ENCODE peak calls at places on chromosomes 12 and 14, in eight cellular contexts. N is left ventricle myocardium inferior, H is right atrium auricular region, Z is HL-60, D is aorta, M is GM23338, B is cardiac muscle cell, J is lung. O is an unnamed sample.

GRCh38 chr14:58245562-58245961 is 919 bp downstream of the PSMA3 start:
- DNase-seq in Z (no peak), B (no peak), N (no peak), M (no peak), D (no peak), H (no peak), J (no peak), O (peak)

GRCh38 chr14:69852897-69853296 is 26.3 kb upstream of the SMOC1 start:
- DNase-seq in Z (no peak), M (no peak), H (no peak), B (no peak), D (no peak), N (no peak), J (no peak), O (no peak)

GRCh38 chr12:16417058-16417457 is 69.6 kb downstream of the MGST1 start:
- DNase-seq in D (no peak), H (no peak), M (peak), B (no peak), J (no peak), N (no peak), Z (no peak), O (no peak)

GRCh38 chr12:104718581-104718980 is 239.5 kb downstream of the SLC41A2 start:
- DNase-seq in D (no peak), J (peak), N (no peak), H (no peak), M (no peak), B (no peak), Z (no peak), O (no peak)

GRCh38 chr12:124869011-124869665 is 5.5 kb upstream of the SCARB1 start:
- DNase-seq in J (no peak), M (peak), D (peak), H (no peak), N (peak), B (no peak), Z (peak), O (no peak)

GRCh38 chr12:116955382-116956021 is 44.8 kb downstream of the FBXW8 start:
- DNase-seq in H (no peak), B (no peak), J (peak), M (peak), N (no peak), Z (peak), D (no peak), O (no peak)

GRCh38 chr14:75989134-75989533 is 3.6 kb downstream of the IFT43 start:
- DNase-seq in M (no peak), J (no peak), Z (no peak), D (peak), N (no peak), B (no peak), H (peak), O (no peak)

GRCh38 chr12:103908877-103909276 is 21.3 kb upstream of the HSP90B1 start:
- DNase-seq in M (peak), B (peak), N (no peak), H (no peak), Z (no peak), J (no peak), D (no peak), O (peak)

GRCh38 chr12:117854339-117855012 is 114.3 kb downstream of the KSR2 start:
- DNase-seq in D (no peak), J (peak), M (peak), H (no peak), B (peak), Z (peak), N (no peak), O (no peak)

GRCh38 chr12:11829764-11830194 is 180.3 kb downstream of the ETV6 start:
- DNase-seq in J (no peak), Z (no peak), H (no peak), D (no peak), M (no peak), B (peak), N (no peak), O (no peak)
- H3K27ac ChIP-seq in J (peak), Z (peak), H (peak), D (peak), M (peak), B (peak), N (peak), O (no peak)

DNA sequence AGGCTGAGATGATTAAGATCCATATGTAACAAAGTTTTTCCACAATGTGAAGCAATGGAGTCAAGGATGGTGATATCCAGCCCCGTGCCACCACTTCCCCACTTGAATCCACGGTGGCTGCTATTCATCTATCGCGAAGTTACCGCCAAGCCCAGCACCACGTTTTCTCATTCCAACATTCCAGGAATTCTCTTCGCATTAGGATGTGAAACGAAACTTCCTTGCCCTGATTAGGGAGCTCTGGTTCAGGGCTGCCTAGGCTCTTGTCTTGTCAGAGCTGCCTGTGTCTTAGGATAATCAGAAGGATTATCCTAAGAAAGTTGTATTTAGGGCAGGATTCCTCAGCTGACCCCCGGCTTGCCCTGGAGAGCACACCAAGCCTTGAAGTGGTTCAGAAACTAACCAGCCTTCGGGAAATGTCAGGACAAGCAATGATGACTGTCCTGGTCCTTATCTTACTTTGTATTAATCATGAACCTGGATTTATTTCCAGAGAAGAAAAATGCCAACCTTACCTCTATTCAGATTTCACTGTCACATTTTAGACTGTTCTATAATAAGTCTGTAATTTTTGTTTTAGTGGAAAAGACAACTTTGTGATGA is 114.8 kb upstream of the PCED1B start:
- DNase-seq in B (peak), M (peak), J (no peak), H (no peak), D (no peak), N (no peak), Z (no peak), O (peak)
- H3K4me3 ChIP-seq in B (no peak), M (no peak), J (no peak), H (no peak), D (peak), N (peak), Z (no peak), O (no peak)

GRCh38 chr14:91399868-91400640 is 17.6 kb downstream of the CCDC88C start:
- DNase-seq in B (no peak), M (peak), J (no peak), N (no peak), D (no peak), Z (peak), H (no peak), O (no peak)

GRCh38 chr14:91398707-91399106 is 18.9 kb downstream of the CCDC88C start:
- DNase-seq in Z (no peak), B (no peak), J (no peak), N (no peak), H (no peak), M (no peak), D (no peak), O (no peak)

GRCh38 chr14:91396959-91397815 is 20.4 kb downstream of the CCDC88C start:
- DNase-seq in J (peak), M (peak), Z (peak), B (no peak), N (no peak), H (no peak), D (no peak), O (no peak)

GRCh38 chr14:91395998-91396660 is 21.5 kb downstream of the CCDC88C start:
- DNase-seq in Z (peak), J (no peak), B (no peak), N (no peak), D (no peak), H (no peak), M (peak), O (no peak)

GRCh38 chr14:91398192-91398591 is 19.4 kb downstream of the CCDC88C start:
- DNase-seq in J (no peak), H (no peak), N (no peak), M (no peak), B (no peak), D (no peak), Z (peak), O (no peak)
- H3K27ac ChIP-seq in J (peak), H (no peak), N (no peak), M (peak), B (no peak), D (no peak), Z (peak), O (no peak)

GRCh38 chr14:68106456-68106855 is 286.9 kb downstream of the RAD51B start:
- DNase-seq in N (no peak), D (no peak), M (no peak), B (no peak), J (no peak), Z (no peak), H (no peak), O (no peak)
- H3K4me3 ChIP-seq in N (no peak), D (no peak), M (no peak), B (no peak), J (no peak), Z (no peak), H (no peak), O (no peak)

GRCh38 chr12:13195244-13195643 is 1.3 kb upstream of the EMP1 start:
- DNase-seq in D (no peak), Z (no peak), H (no peak), N (no peak), B (no peak), J (no peak), M (no peak), O (no peak)
- H3K27ac ChIP-seq in D (no peak), Z (no peak), H (peak), N (peak), B (no peak), J (peak), M (no peak), O (peak)

GRCh38 chr12:127987199-127987901 is 279.6 kb upstream of the TMEM132C start:
- DNase-seq in H (no peak), N (no peak), J (no peak), B (peak), D (no peak), M (no peak), Z (no peak), O (peak)
- H3K4me3 ChIP-seq in H (no peak), N (no peak), J (no peak), B (no peak), D (no peak), M (no peak), Z (no peak), O (no peak)

GRCh38 chr12:121113057-121113456 is 19.6 kb upstream of the P2RX7 start:
- DNase-seq in N (no peak), J (no peak), H (no peak), D (no peak), Z (no peak), B (no peak), M (no peak), O (no peak)
- H3K27ac ChIP-seq in N (no peak), J (no peak), H (no peak), D (no peak), Z (no peak), B (no peak), M (no peak), O (no peak)